ENCODE peak calls at places on chromosome 13, in five cellular contexts. C, I, U, X and R are unnamed samples.

GRCh38 chr13:76861859-76862258 is 24.3 kb downstream of the KCTD12 start:
- DNase-seq in X (no peak), I (peak), C (no peak), U (no peak), R (no peak)

GRCh38 chr13:72126424-72126823 is 259.4 kb upstream of the DACH1 start:
- DNase-seq in C (no peak), I (no peak), U (no peak), X (no peak), R (no peak)

GRCh38 chr13:32676242-32676641 is 90.0 kb downstream of the PDS5B start:
- DNase-seq in I (no peak), U (no peak), X (no peak), C (no peak), R (no peak)

GRCh38 chr13:108274718-108275117 is 5.2 kb downstream of the TNFSF13B start:
- DNase-seq in U (no peak), I (no peak), X (no peak), C (no peak), R (no peak)

GRCh38 chr13:70829748-70830147 is 721.5 kb upstream of the KLHL1 start:
- DNase-seq in I (no peak), C (no peak), X (no peak), U (no peak), R (no peak)

GRCh38 chr13:43865892-43866291 is 13.6 kb downstream of the CCDC122 start:
- DNase-seq in U (peak), X (no peak), C (peak), I (no peak), R (no peak)

GRCh38 chr13:48733739-48734329 is 80.1 kb downstream of the CYSLTR2 start:
- DNase-seq in X (no peak), U (no peak), C (no peak), I (no peak), R (peak)

GRCh38 chr13:59409211-59409610 is 754.5 kb downstream of the DIAPH3 start:
- DNase-seq in U (no peak), I (no peak), X (no peak), C (no peak), R (no peak)

GRCh38 chr13:51861728-51862300 is at the start of gene CCDC70:
- DNase-seq in C (peak), I (no peak), X (no peak), U (no peak), R (no peak)

GRCh38 chr13:35920816-35921215 is 210.4 kb downstream of the DCLK1 start:
- DNase-seq in U (no peak), X (no peak), C (no peak), I (no peak), R (no peak)

GRCh38 chr13:44236370-44236769 is 137.3 kb upstream of the SERP2 start:
- DNase-seq in U (no peak), C (no peak), X (no peak), I (no peak), R (no peak)

GRCh38 chr13:97434417-97435296 is 688 bp downstream of the RAP2A start:
- DNase-seq in U (no peak), X (peak), C (peak), I (peak), R (peak)

GRCh38 chr13:74919914-74920313 is 562.1 kb downstream of the TBC1D4 start:
- DNase-seq in I (no peak), X (no peak), C (no peak), U (no peak), R (no peak)

GRCh38 chr13:59358014-59358413 is 805.7 kb downstream of the DIAPH3 start:
- DNase-seq in C (no peak), X (no peak), U (no peak), I (no peak), R (no peak)

GRCh38 chr13:79531542-79532239 is 50.7 kb downstream of the NDFIP2 start:
- DNase-seq in I (no peak), U (no peak), X (no peak), C (no peak), R (no peak)

GRCh38 chr13:105925496-105925895 is 610.0 kb downstream of the EFNB2 start:
- DNase-seq in I (no peak), C (peak), X (no peak), U (peak), R (no peak)

GRCh38 chr13:76741624-76742023 is 144.6 kb downstream of the KCTD12 start:
- DNase-seq in I (no peak), X (no peak), U (no peak), C (no peak), R (no peak)

GRCh38 chr13:109869312-109870237 is 83.2 kb upstream of the IRS2 start:
- DNase-seq in X (no peak), I (no peak), C (peak), U (peak), R (no peak)

GRCh38 chr13:113090806-113091205 is 14.8 kb upstream of the F7 start:
- DNase-seq in U (no peak), C (no peak), X (no peak), I (no peak), R (no peak)

GRCh38 chr13:113091211-113091771 is 14.3 kb upstream of the F7 start:
- DNase-seq in C (no peak), U (no peak), X (no peak), I (no peak), R (no peak)

GRCh38 chr13:113089693-113090414 is 15.7 kb upstream of the F7 start:
- DNase-seq in C (no peak), U (no peak), I (peak), X (no peak), R (no peak)

GRCh38 chr13:113088691-113089020 is 16.9 kb upstream of the F7 start:
- DNase-seq in I (no peak), X (no peak), U (no peak), C (no peak), R (no peak)

DNA sequence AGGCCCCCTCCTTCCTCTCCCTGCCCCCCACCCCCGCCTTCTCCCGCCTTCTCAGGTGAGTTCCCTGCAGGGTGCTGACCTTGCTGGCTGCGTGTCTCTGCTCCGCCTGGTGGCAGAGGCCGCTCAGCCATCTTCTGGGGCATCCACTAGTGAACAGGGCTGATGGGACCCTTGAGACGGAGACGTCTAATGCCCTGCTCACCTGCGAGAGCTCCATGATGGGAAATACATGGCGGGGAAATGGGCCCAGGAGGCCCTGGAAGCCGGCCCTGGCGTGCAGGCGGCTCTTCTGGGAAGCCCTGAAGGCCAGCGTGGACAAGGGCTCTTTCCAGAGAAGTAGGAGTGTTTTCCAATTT is 15.2 kb upstream of the F7 start:
- DNase-seq in I (no peak), U (no peak), X (no peak), C (no peak), R (no peak)
- TF ChIP-seq CTCF in I (no peak), U (no peak), X (no peak), C (no peak), R (no peak)

GRCh38 chr13:27661017-27661416 is 39.3 kb downstream of the POLR1D start:
- DNase-seq in X (no peak), U (no peak), I (no peak), C (no peak), R (no peak)

GRCh38 chr13:27660511-27660910 is 38.8 kb downstream of the POLR1D start:
- DNase-seq in I (no peak), X (no peak), C (no peak), U (no peak), R (no peak)

GRCh38 chr13:27665333-27665732 is 43.6 kb downstream of the POLR1D start:
- DNase-seq in C (peak), U (no peak), I (peak), X (no peak), R (no peak)

GRCh38 chr13:27663947-27664346 is 42.3 kb downstream of the POLR1D start:
- DNase-seq in C (no peak), X (no peak), U (no peak), I (peak), R (no peak)

GRCh38 chr13:27662738-27663470 is 41.2 kb downstream of the POLR1D start:
- DNase-seq in C (no peak), X (no peak), U (no peak), I (no peak), R (no peak)
- TF ChIP-seq CTCF in C (no peak), X (no peak), U (no peak), I (no peak), R (no peak)

DNA sequence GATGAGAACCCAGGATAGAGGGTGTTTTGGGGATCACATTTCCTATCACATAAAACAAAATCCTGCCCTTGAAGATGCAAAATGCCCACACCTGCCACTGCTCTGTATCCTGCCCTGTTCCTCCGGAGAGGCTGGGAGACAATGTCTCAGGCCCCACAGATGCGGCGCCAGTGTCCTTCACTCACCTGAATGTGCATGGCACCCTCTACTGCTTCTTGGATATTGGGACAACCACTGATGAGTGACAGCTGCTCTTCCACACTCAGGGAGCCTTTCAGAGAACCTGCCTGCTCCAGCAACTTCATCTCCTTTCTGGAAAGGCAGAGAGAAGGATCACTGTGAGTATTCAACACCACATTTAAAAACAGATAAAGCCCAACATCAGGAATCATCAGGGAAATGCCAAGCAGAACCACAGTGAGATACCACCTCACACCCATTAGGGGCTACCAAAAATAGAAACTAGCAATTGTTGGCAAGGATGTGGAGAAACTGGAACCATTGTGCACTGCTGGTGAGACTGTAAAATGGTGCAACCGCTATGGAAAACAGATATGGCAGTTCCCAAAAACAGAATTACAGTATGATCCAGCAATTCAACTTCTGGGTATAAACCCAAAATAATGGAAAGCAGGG is 36.4 kb downstream of the CRYL1 start:
- DNase-seq in U (no peak), I (no peak), X (peak), C (no peak), R (no peak)
- TF ChIP-seq CTCF in U (peak), I (no peak), X (no peak), C (no peak), R (peak)

GRCh38 chr13:46962286-46962941 is 65.6 kb upstream of the HTR2A start:
- DNase-seq in U (no peak), I (peak), C (no peak), X (peak), R (no peak)
- TF ChIP-seq CTCF in U (peak), I (peak), C (no peak), X (peak), R (peak)

GRCh38 chr13:37602743-37603381 is 4.3 kb upstream of the POSTN start:
- DNase-seq in I (peak), U (no peak), X (no peak), C (no peak), R (no peak)
- TF ChIP-seq CTCF in I (peak), U (peak), X (peak), C (peak), R (no peak)

GRCh38 chr13:40586886-40587285 is 79.6 kb downstream of the FOXO1 start:
- DNase-seq in X (no peak), C (no peak), I (no peak), U (no peak), R (no peak)
- TF ChIP-seq CTCF in X (no peak), C (no peak), I (peak), U (no peak), R (no peak)

GRCh38 chr13:102394158-102395053 is 7.4 kb downstream of the FGF14 start:
- DNase-seq in U (peak), I (peak), C (peak), X (peak), R (peak)
- TF ChIP-seq CTCF in U (no peak), I (peak), C (peak), X (peak), R (no peak)

GRCh38 chr13:49821216-49821820 is 28.8 kb upstream of the KPNA3 start:
- DNase-seq in U (no peak), C (peak), X (no peak), I (no peak), R (no peak)
- TF ChIP-seq CTCF in U (no peak), C (no peak), X (no peak), I (no peak), R (no peak)